ENCODE peak calls at places on chromosomes 13 and 19, in four cellular contexts. M, Z, Y and K are unnamed samples. For H3K4me1, the result is how much of the 10 kb centered on the place peaks cover.

GRCh38 chr13:53405616-53406015 is 377.0 kb downstream of the OLFM4 start:
- DNase-seq in Y (no peak), M (no peak), Z (no peak), K (no peak)

GRCh38 chr19:10568444-10568825 is 344 bp downstream of the CDKN2D start:
- DNase-seq in Y (peak), M (no peak), Z (peak), K (peak)

GRCh38 chr13:113581871-113582270 is 2.7 kb upstream of the TFDP1 start:
- DNase-seq in Y (no peak), Z (peak), M (no peak), K (no peak)

GRCh38 chr13:87669379-87669978 is 1.7 kb upstream of the SLITRK5 start:
- DNase-seq in Z (no peak), Y (peak), M (peak), K (no peak)

GRCh38 chr13:19766637-19767036 is 16.1 kb downstream of the PSPC1 start:
- DNase-seq in M (no peak), Y (no peak), Z (no peak), K (no peak)

GRCh38 chr19:14632286-14632685 is 42.4 kb downstream of the ADGRE3 start:
- DNase-seq in Z (no peak), M (no peak), Y (peak), K (no peak)

GRCh38 chr13:86892330-86892729 is 778.8 kb upstream of the SLITRK5 start:
- DNase-seq in M (peak), Y (no peak), Z (no peak), K (no peak)

GRCh38 chr13:50358715-50359367 is 343.6 kb downstream of the KCNRG start:
- DNase-seq in M (no peak), Y (no peak), Z (no peak), K (no peak)

GRCh38 chr13:102402292-102402691 is 444 bp upstream of the FGF14 start:
- DNase-seq in Y (no peak), M (peak), Z (no peak), K (no peak)

GRCh38 chr19:17125728-17126677 is 50.4 kb downstream of the MYO9B start:
- DNase-seq in Z (peak), Y (peak), M (peak), K (no peak)

GRCh38 chr13:19172647-19173030 is 9.0 kb downstream of the TUBA3C start:
- DNase-seq in Y (no peak), M (no peak), Z (no peak), K (no peak)

GRCh38 chr13:31096624-31097302 is 64.9 kb downstream of the HSPH1 start:
- DNase-seq in M (no peak), Y (peak), Z (peak), K (no peak)

GRCh38 chr19:46573679-46574522 is 27.2 kb upstream of the CALM3 start:
- DNase-seq in M (no peak), Z (no peak), Y (no peak), K (no peak)

GRCh38 chr13:79621902-79622301 is 140.9 kb downstream of the NDFIP2 start:
- DNase-seq in M (no peak), Y (no peak), Z (no peak), K (no peak)

GRCh38 chr13:23628765-23629565 is 58.8 kb downstream of the TNFRSF19 start:
- DNase-seq in Z (no peak), M (peak), Y (no peak), K (no peak)

DNA sequence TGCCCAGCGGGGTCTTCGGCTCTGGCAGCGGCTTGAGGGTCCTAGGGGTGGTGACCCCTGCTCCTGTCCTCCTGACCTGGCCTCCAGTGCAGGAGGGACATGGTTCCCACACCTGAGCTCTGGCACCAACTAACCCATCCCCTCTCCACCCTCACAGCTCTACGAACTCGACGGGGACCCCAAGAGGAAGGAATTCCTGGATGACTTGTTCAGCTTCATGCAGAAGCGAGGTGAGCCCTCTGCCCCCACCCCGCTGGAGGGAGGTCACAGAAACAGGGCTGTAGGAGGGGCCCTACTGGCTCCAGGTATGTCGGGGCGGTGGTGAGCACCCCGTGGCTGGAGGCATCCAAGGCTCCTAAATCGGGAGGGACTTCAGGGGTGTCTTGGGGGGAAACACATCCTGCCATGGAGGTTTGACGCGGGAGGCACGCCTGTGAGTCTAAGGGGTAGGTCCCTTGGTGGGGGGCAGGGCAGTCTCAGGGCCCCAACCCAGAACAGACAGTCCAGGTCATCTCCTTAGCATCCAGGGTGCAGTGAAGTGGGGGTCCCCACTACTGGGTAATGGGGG is 24.1 kb upstream of the WDR18 start:
- DNase-seq in Y (no peak), M (no peak), Z (no peak), K (no peak)
- H3K4me1 ChIP-seq in Y (under half), M (under half), Z (under half), K (under half)

DNA sequence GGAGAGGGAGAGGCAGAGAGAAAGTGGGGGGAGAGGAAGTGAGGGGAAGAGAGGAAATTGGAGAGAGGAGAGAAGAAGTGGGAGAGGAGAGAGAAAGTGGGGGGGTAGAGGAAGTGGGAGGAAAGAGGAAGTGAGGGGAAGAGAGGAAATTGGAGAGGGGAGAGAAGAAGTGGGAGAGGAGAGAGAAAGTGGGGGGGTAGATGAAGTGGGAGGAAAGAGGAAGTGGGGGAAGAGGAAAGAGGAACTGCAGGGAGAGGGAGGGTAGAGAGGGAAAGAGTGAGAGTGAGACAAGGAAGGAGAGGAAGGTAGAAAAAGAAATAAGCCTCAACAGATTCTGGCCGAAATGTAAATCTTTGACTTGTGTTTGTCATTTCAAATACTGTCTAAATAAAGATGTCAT is 146.6 kb downstream of the KLF12 start:
- DNase-seq in M (no peak), Z (no peak), Y (no peak), K (no peak)
- H3K4me1 ChIP-seq in M (under half), Z (under half), Y (under half), K (under half)

DNA sequence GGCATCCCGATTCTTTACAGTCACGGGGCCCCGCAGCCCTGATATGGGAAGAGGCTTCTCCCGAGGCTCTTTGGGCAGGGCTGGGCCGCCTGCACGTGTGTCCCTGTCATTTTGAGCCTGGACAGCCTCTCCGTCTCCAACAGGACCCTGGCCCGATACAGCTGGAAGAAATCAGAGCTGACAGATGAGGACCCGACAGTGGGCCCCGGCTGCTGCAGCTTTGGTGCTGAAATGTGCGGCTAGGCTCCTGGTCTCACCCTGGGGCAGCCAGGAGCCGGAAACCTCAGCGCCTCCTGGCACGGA is 3.2 kb downstream of the PIAS4 start:
- DNase-seq in M (no peak), Z (no peak), Y (no peak), K (no peak)
- H3K4me1 ChIP-seq in M (under half), Z (under half), Y (under half), K (under half)

DNA sequence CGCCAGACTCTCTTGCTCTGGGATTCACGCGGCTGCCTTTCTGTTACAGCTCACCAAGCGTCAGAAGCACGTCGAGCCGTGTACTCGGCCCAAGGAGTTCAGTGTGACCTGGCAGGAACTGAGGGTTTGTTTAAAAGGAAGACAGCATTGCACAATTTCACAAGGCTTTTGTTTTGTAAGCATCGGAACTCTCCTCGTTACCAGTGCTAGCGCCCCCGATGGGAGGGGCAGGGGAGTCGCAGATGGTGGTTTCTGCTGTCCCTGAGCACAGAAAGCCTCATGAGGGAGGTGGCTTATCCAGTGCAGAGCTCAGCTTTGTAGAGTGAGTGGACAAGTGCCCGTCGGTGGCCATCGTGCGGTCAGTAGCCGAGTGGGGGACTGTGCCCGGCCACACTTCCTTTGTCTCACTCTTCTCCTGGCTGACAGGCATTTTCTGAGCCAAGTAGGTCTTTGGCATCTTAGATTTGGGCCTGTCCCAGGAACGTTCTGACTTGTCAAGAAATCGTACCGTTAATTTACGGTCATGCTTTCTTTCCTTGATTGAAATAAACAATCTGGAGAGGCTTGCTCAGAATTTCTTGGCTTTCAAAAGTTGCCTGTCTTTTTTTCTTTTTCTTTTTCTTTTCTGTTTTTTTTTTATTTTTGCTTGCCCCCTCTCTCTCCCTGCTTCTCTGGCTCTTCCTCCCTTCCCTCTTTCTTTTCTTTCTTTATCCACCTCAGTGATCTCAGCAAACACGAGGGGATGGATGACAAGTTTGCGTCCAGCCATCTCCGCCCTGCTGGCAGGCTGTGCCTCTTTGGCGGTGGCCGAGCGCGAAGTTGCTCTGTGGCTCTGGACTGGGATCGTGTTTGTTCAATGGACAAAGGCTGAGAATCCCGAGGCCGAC is 7.7 kb downstream of the KDM4B start:
- DNase-seq in Z (peak), Y (peak), M (peak), K (peak)
- H3K4me1 ChIP-seq in Z (half or more), Y (under half), M (under half), K (under half)